ENCODE peak calls at places on chromosome 9, in four cellular contexts. Y is aorta; U is ascending aorta; T is CD4-positive, CD25-positive, alpha-beta regulatory T cell. N is an unnamed sample.

GRCh38 chr9:113631811-113632665 is 168.5 kb downstream of the RGS3 start:
- DNase-seq in Y (no peak), U (no peak), T (no peak), N (no peak)

GRCh38 chr9:38226491-38226951 is 157.5 kb upstream of the SHB start:
- DNase-seq in U (no peak), T (no peak), Y (no peak), N (no peak)

GRCh38 chr9:371349-371748 is 156.7 kb downstream of the DOCK8 start:
- DNase-seq in Y (no peak), U (no peak), T (no peak), N (no peak)

GRCh38 chr9:129482521-129483466 is 138.1 kb downstream of the C9orf50 start:
- DNase-seq in U (no peak), T (peak; percentile 24), Y (peak; percentile 94), N (no peak)

GRCh38 chr9:80025131-80025530 is 453.4 kb downstream of the TLE4 start:
- DNase-seq in Y (no peak), T (no peak), U (no peak), N (no peak)

GRCh38 chr9:133888048-133888778 is 103.9 kb downstream of the VAV2 start:
- DNase-seq in U (no peak), Y (no peak), T (no peak), N (no peak)

GRCh38 chr9:93451762-93452709 is 551 bp downstream of the FAM120A start:
- DNase-seq in U (no peak), T (peak; percentile 51), Y (peak; percentile 86), N (peak; percentile 35)

GRCh38 chr9:131707677-131708612 is 31.9 kb downstream of the RAPGEF1 start:
- DNase-seq in T (no peak), U (peak; percentile 32), Y (no peak), N (no peak)

GRCh38 chr9:130694205-130694604 is 625 bp downstream of the EXOSC2 start:
- DNase-seq in U (no peak), Y (no peak), T (no peak), N (no peak)

DNA sequence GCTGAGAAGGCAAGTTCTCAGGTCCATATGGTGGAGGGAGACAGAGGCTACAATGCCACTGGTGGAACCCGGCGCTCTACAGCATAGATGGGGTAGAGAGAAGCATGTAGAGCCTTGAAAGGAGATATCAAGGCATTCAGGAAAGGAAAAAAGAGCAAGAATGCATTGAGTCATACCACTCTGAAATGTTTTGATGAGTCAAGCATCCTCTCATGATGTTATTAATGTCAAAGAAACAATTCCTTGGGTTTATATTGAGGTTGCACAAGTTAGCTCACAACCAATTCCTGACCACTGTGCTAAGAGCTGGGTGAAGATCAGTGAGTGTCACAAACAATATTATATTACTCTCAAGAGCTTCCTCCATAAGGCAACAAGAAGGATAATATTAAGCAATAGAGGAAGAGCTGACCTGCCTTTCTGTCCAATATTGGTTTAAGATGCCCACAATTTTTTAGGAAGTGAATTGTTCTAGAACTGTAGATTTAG is 178.0 kb downstream of the RFK start:
- DNase-seq in Y (no peak), U (no peak), T (no peak), N (no peak)
- H3K4me3 ChIP-seq in Y (no peak overlapping the region), U (no peak overlapping the region), T (no peak overlapping the region), N (no peak overlapping the region)

GRCh38 chr9:127979333-127980055 is 1.3 kb downstream of the EEIG1 start:
- DNase-seq in T (no peak), U (no peak), Y (peak; percentile 83), N (no peak)

GRCh38 chr9:127979015-127979332 is 1.8 kb downstream of the EEIG1 start:
- DNase-seq in T (no peak), Y (no peak), U (no peak), N (no peak)

GRCh38 chr9:127981559-127982121 is 851 bp upstream of the EEIG1 start:
- DNase-seq in Y (no peak), U (no peak), T (no peak), N (no peak)

GRCh38 chr9:127980706-127981558 is at the start of gene EEIG1:
- DNase-seq in T (peak; percentile 97), U (peak; percentile 78), Y (peak; percentile 99), N (peak; percentile 99)

GRCh38 chr9:127980056-127980705 is 608 bp downstream of the EEIG1 start:
- DNase-seq in U (no peak), T (peak; percentile 53), Y (peak; percentile 82), N (peak; percentile 54)
- H3K4me1 ChIP-seq in U (peaks cover 27% of the 10 kb centered on the region), T (peaks cover 57% of the 10 kb centered on the region), Y (no peaks in the 10 kb centered on the region), N (peaks cover 54% of the 10 kb centered on the region)

GRCh38 chr9:109242751-109243150 is 75.7 kb upstream of the FRRS1L start:
- DNase-seq in T (no peak), U (no peak), Y (no peak), N (no peak)

GRCh38 chr9:109244179-109245132 is 76.4 kb downstream of the EPB41L4B start:
- DNase-seq in Y (peak; percentile 90), T (peak; percentile 50), U (no peak), N (peak; percentile 46)

GRCh38 chr9:109239240-109239639 is 72.2 kb upstream of the FRRS1L start:
- DNase-seq in Y (no peak), T (no peak), U (no peak), N (no peak)

GRCh38 chr9:109241207-109241606 is 74.2 kb upstream of the FRRS1L start:
- DNase-seq in T (no peak), Y (no peak), U (no peak), N (no peak)

DNA sequence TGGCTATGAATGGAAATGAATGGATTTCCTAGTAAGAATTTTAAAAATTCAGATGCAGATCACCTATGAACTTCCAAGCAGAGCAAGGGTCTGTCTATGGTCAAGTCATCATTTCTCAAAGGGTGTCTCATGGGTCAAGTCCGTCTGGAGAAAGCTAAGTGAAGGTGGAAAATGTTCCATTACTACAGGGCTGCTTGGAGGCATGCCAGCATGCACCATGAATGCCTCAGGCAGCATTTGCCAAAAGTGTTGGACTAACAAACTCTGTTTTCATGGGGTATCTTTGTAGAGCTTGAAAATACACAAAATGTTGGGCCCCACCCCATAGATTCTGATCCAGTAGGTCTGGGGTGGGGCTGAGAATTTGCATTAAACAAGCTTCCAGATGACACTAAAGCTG is 74.9 kb upstream of the FRRS1L start:
- DNase-seq in U (no peak), Y (no peak), T (no peak), N (no peak)
- H3K27ac ChIP-seq in U (no peak overlapping the region), Y (no peak overlapping the region), T (no peak overlapping the region), N (no peak overlapping the region)

DNA sequence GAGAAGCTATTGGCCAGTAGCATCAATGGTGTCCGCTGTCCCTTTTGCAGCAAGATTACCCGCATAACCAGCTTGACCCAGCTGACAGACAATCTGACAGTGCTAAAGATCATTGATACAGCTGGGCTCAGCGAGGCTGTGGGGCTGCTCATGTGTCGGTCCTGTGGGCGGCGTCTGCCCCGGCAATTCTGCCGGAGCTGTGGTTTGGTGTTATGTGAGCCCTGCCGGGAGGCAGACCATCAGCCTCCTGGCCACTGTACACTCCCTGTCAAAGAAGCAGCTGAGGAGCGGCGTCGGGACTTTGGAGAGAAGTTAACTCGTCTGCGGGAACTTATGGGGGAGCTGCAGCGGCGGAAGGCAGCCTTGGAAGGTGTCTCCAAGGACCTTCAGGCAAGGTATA is 10.8 kb downstream of the TRIM32 start:
- DNase-seq in U (no peak), T (no peak), Y (no peak), N (no peak)
- H3K4me3 ChIP-seq in U (no peak overlapping the region), T (no peak overlapping the region), Y (no peak overlapping the region), N (no peak overlapping the region)

GRCh38 chr9:104778802-104779201 is 14.9 kb downstream of the NIPSNAP3B start:
- DNase-seq in Y (no peak), U (no peak), T (no peak), N (no peak)

GRCh38 chr9:104780796-104781395 is 17.0 kb downstream of the NIPSNAP3B start:
- DNase-seq in Y (no peak), U (no peak), T (no peak), N (no peak)

GRCh38 chr9:104779334-104779733 is 15.4 kb downstream of the NIPSNAP3B start:
- DNase-seq in U (no peak), T (no peak), Y (no peak), N (no peak)

GRCh38 chr9:104776787-104777186 is 12.9 kb downstream of the NIPSNAP3B start:
- DNase-seq in U (no peak), Y (no peak), T (no peak), N (no peak)

GRCh38 chr9:104779946-104780539 is 16.1 kb downstream of the NIPSNAP3B start:
- DNase-seq in T (no peak), U (no peak), Y (no peak), N (no peak)
- H3K4me1 ChIP-seq in T (no peaks in the 10 kb centered on the region), U (no peaks in the 10 kb centered on the region), Y (peaks cover 6% of the 10 kb centered on the region), N (no peaks in the 10 kb centered on the region)

N was measured in CD4-positive, alpha-beta memory T cell.